ENCODE peak calls at places on chromosome 20, in ten cellular contexts. L, F, P, S, X, Q, Z, D, R and G are unnamed samples.

GRCh38 chr20:37697314-37697713 is 3.5 kb downstream of the CTNNBL1 start:
- DNase-seq in F (no peak), Q (no peak), Z (no peak), S (no peak), D (no peak), X (peak), P (peak), R (no peak), L (no peak), G (no peak)

GRCh38 chr20:1815502-1816085 is 79.6 kb upstream of the SIRPA start:
- DNase-seq in D (no peak), Q (no peak), S (no peak), P (no peak), R (no peak), F (no peak), L (no peak), X (no peak), Z (no peak), G (no peak)

GRCh38 chr20:1964061-1964460 is 29.8 kb downstream of the PDYN start:
- DNase-seq in D (no peak), S (no peak), R (no peak), L (no peak), P (no peak), F (no peak), Z (no peak), Q (no peak), X (no peak), G (no peak)

GRCh38 chr20:62642666-62643520 is 590 bp downstream of the SLCO4A1 start:
- DNase-seq in S (peak), L (no peak), D (no peak), Q (no peak), R (peak), Z (peak), P (peak), X (peak), F (peak), G (peak)

GRCh38 chr20:63344616-63345327 is 16.4 kb downstream of the CHRNA4 start:
- DNase-seq in Q (no peak), L (peak), Z (no peak), F (peak), X (no peak), S (no peak), P (no peak), D (no peak), R (no peak), G (no peak)

GRCh38 chr20:8362457-8362856 is 230.4 kb downstream of the PLCB1 start:
- DNase-seq in S (no peak), P (no peak), F (no peak), Z (no peak), X (no peak), L (no peak), R (no peak), Q (no peak), D (no peak), G (no peak)

GRCh38 chr20:41443667-41444066 is 77.0 kb upstream of the EMILIN3 start:
- DNase-seq in F (no peak), S (no peak), P (no peak), L (no peak), R (no peak), Q (no peak), D (no peak), Z (no peak), X (no peak), G (no peak)

GRCh38 chr20:63957004-63957689 is 931 bp upstream of the UCKL1 start:
- DNase-seq in D (peak), Z (peak), P (peak), Q (peak), L (peak), S (peak), R (peak), F (peak), X (peak), G (peak)

GRCh38 chr20:14712302-14712739 is 374.9 kb upstream of the FLRT3 start:
- DNase-seq in Q (no peak), D (no peak), S (peak), P (no peak), L (no peak), F (peak), X (no peak), R (no peak), Z (no peak), G (no peak)

GRCh38 chr20:30921286-30922071 is 336.0 kb upstream of the DEFB115 start:
- DNase-seq in L (no peak), S (no peak), Q (no peak), R (no peak), P (no peak), D (no peak), F (no peak), X (no peak), Z (no peak), G (no peak)

GRCh38 chr20:20527661-20528060 is 159.8 kb downstream of the INSM1 start:
- DNase-seq in S (no peak), D (no peak), Q (no peak), P (no peak), Z (no peak), F (no peak), L (no peak), R (no peak), X (no peak), G (no peak)

GRCh38 chr20:24863356-24863755 is 85.7 kb upstream of the CST7 start:
- DNase-seq in L (no peak), Z (no peak), R (no peak), P (no peak), X (no peak), F (peak), D (no peak), S (no peak), Q (no peak), G (no peak)

GRCh38 chr20:50320005-50320909 is 129.6 kb downstream of the CEBPB start:
- DNase-seq in R (no peak), Q (no peak), L (no peak), P (no peak), X (no peak), Z (no peak), D (no peak), F (no peak), S (no peak), G (no peak)

GRCh38 chr20:51650685-51651134 is 108.2 kb upstream of the NFATC2 start:
- DNase-seq in S (peak), Q (no peak), D (no peak), R (no peak), F (peak), Z (no peak), P (no peak), L (no peak), X (peak), G (no peak)

GRCh38 chr20:15188415-15188814 is 851.0 kb upstream of the FLRT3 start:
- DNase-seq in X (no peak), Q (no peak), L (no peak), D (no peak), F (no peak), R (no peak), P (no peak), S (no peak), Z (no peak), G (no peak)

GRCh38 chr20:15236812-15237211 is 899.4 kb upstream of the FLRT3 start:
- DNase-seq in Q (peak), F (peak), L (no peak), Z (peak), X (peak), R (no peak), D (peak), S (peak), P (no peak), G (no peak)

GRCh38 chr20:55095745-55096450 is 620.5 kb downstream of the DOK5 start:
- DNase-seq in F (no peak), L (no peak), P (no peak), Q (no peak), D (no peak), S (peak), Z (no peak), R (no peak), X (no peak), G (no peak)

GRCh38 chr20:61120595-61121515 is 131.2 kb upstream of the CDH4 start:
- DNase-seq in R (peak), F (peak), Z (no peak), D (peak), P (no peak), X (peak), Q (peak), S (peak), L (no peak), G (peak)

GRCh38 chr20:14609328-14610221 is 272.2 kb upstream of the FLRT3 start:
- DNase-seq in P (no peak), D (no peak), Z (no peak), R (no peak), S (no peak), X (no peak), F (no peak), L (no peak), Q (no peak), G (no peak)

GRCh38 chr20:33131949-33132822 is 35.8 kb upstream of the BPIFA2 start:
- DNase-seq in Z (no peak), F (no peak), R (no peak), S (no peak), L (no peak), D (no peak), P (no peak), Q (no peak), X (no peak), G (no peak)

GRCh38 chr20:37385176-37385575 is 39.2 kb downstream of the SRC start:
- DNase-seq in S (no peak), P (no peak), X (no peak), F (no peak), D (no peak), Q (no peak), Z (no peak), L (no peak), R (no peak), G (no peak)

GRCh38 chr20:1209447-1210387 is 6.5 kb downstream of the C20orf202 start:
- DNase-seq in R (no peak), X (no peak), Q (no peak), F (peak), D (no peak), P (no peak), L (no peak), S (peak), Z (no peak), G (no peak)

GRCh38 chr20:34834459-34834893 is 9.0 kb upstream of the NCOA6 start:
- DNase-seq in L (no peak), Q (no peak), F (peak), X (peak), P (no peak), R (no peak), Z (peak), D (peak), S (peak), G (no peak)

GRCh38 chr20:36434383-36434782 is 106.9 kb upstream of the MYL9 start:
- DNase-seq in S (no peak), X (no peak), Z (no peak), P (no peak), L (no peak), D (no peak), Q (no peak), F (no peak), R (no peak), G (no peak)

GRCh38 chr20:3935956-3936340 is 46.8 kb downstream of the PANK2 start:
- DNase-seq in R (no peak), F (no peak), S (no peak), X (peak), L (no peak), Z (no peak), D (peak), P (no peak), Q (no peak), G (no peak)

GRCh38 chr20:47998736-47999135 is 213.5 kb upstream of the SULF2 start:
- DNase-seq in L (no peak), X (no peak), S (no peak), Z (no peak), F (no peak), P (no peak), D (no peak), R (no peak), Q (peak), G (no peak)

GRCh38 chr20:54980321-54980960 is 505.0 kb downstream of the DOK5 start:
- DNase-seq in F (no peak), S (peak), Z (no peak), D (no peak), L (no peak), P (no peak), X (peak), R (no peak), Q (no peak), G (no peak)

GRCh38 chr20:64222273-64222672 is 33.3 kb upstream of the PCMTD2 start:
- DNase-seq in Q (no peak), D (no peak), R (no peak), L (no peak), Z (no peak), F (peak), P (no peak), S (no peak), X (no peak), G (no peak)